ENCODE peak calls at places on chromosomes 12 and 14, in ten cellular contexts. C is NCI-H1092 treated with DMSO at 0.1 percent for 48 hours; U is esophagus squamous epithelium; R is amygdala; K is neural crest cell; L is NCI-H2171 treated with DMSO at 0.1 percent for 48 hours; E is WTC11; Y is mesothelial cell of epicardium; A is NCI-H460; M is CD4-positive, alpha-beta T cell. J is an unnamed sample.
A peak's percentile ranks its signal among the peaks of the same experiment; 100 is the strongest.

GRCh38 chr14:88493392-88494185 is 61.2 kb downstream of the PTPN21 start:
- DNase-seq in Y (no peak), U (no peak), M (no peak), C (no peak), A (no peak), R (no peak), E (no peak), K (no peak), L (no peak), J (no peak)

GRCh38 chr12:46152456-46152855 is 116.4 kb downstream of the SLC38A1 start:
- DNase-seq in Y (no peak), K (no peak), A (no peak), L (no peak), E (no peak), U (no peak), C (no peak), M (no peak), R (no peak), J (no peak)

GRCh38 chr14:56666294-56666693 is 86.7 kb downstream of the TMEM260 start:
- DNase-seq in K (no peak), R (no peak), E (no peak), U (no peak), L (peak; percentile 41), A (no peak), Y (no peak), C (no peak), M (no peak), J (no peak)

GRCh38 chr12:123278150-123278627 is 6.5 kb upstream of the CDK2AP1 start:
- DNase-seq in R (no peak), M (no peak), Y (no peak), L (no peak), U (no peak), E (no peak), K (no peak), A (no peak), C (no peak), J (no peak)

GRCh38 chr14:59918824-59919581 is 941 bp upstream of the LRRC9 start:
- DNase-seq in Y (peak; percentile 40), M (no peak), R (peak; percentile 7), C (peak; percentile 77), E (no peak), K (no peak), U (no peak), L (peak; percentile 72), A (peak; percentile 44), J (peak; percentile 74)

GRCh38 chr14:100871234-100872186 is 32.0 kb downstream of the RTL1 start:
- DNase-seq in K (no peak), L (no peak), R (no peak), A (no peak), E (no peak), M (no peak), Y (no peak), U (no peak), C (no peak), J (no peak)

GRCh38 chr12:129902371-129903091 is 1.3 kb downstream of the TMEM132D start:
- DNase-seq in Y (no peak), R (no peak), E (no peak), L (no peak), A (no peak), K (no peak), M (no peak), C (no peak), U (no peak), J (peak; percentile 29)

GRCh38 chr12:108568653-108569154 is 6.3 kb downstream of the ISCU start:
- DNase-seq in M (peak; percentile 58), C (peak; percentile 43), R (no peak), L (peak; percentile 93), U (no peak), K (no peak), A (no peak), E (no peak), Y (no peak), J (no peak)

GRCh38 chr14:103118663-103119404 is 4.4 kb upstream of the TNFAIP2 start:
- DNase-seq in U (no peak), E (no peak), K (no peak), M (no peak), R (no peak), Y (no peak), A (no peak), L (no peak), C (no peak), J (no peak)

GRCh38 chr14:55749201-55749812 is 169.3 kb downstream of the KTN1 start:
- DNase-seq in K (no peak), R (no peak), M (no peak), C (no peak), E (no peak), U (no peak), A (no peak), L (no peak), Y (no peak), J (no peak)

GRCh38 chr12:84919271-84919670 is 6.7 kb upstream of the SLC6A15 start:
- DNase-seq in E (no peak), K (no peak), R (no peak), U (no peak), C (no peak), L (no peak), M (no peak), Y (no peak), A (no peak), J (no peak)

GRCh38 chr12:68470664-68471328 is 138.6 kb upstream of the MDM1 start:
- DNase-seq in U (no peak), Y (no peak), C (no peak), A (no peak), E (no peak), R (no peak), L (no peak), K (no peak), M (no peak), J (no peak)

GRCh38 chr12:94140556-94140955 is 7.8 kb upstream of the PLXNC1 start:
- DNase-seq in E (peak; percentile 69), Y (no peak), L (no peak), K (peak; percentile 16), U (no peak), R (no peak), C (peak; percentile 11), M (peak; percentile 26), A (no peak), J (peak; percentile 47)

GRCh38 chr14:32217301-32217700 is 14.2 kb upstream of the RNU6-8 start:
- DNase-seq in M (no peak), K (no peak), Y (no peak), A (no peak), L (peak; percentile 98), E (no peak), R (no peak), C (peak; percentile 80), U (no peak), J (peak; percentile 46)

GRCh38 chr12:87142346-87142745 is 886.2 kb upstream of the MGAT4C start:
- DNase-seq in E (no peak), C (no peak), U (no peak), L (no peak), R (no peak), M (no peak), K (no peak), Y (no peak), A (no peak), J (no peak)

GRCh38 chr12:121628037-121628436 is 1.7 kb downstream of the ORAI1 start:
- DNase-seq in K (no peak), E (no peak), R (no peak), A (no peak), L (no peak), C (no peak), Y (no peak), M (no peak), U (no peak), J (peak; percentile 21)

GRCh38 chr14:88934231-88934898 is 109.9 kb downstream of the TTC8 start:
- DNase-seq in R (no peak), L (no peak), K (no peak), A (no peak), C (no peak), U (no peak), E (no peak), M (no peak), Y (no peak), J (peak; percentile 21)

GRCh38 chr14:78340250-78340649 is 170.1 kb downstream of the NRXN3 start:
- DNase-seq in E (no peak), K (no peak), L (peak; percentile 68), Y (no peak), A (no peak), C (no peak), R (no peak), U (no peak), M (no peak), J (no peak)

GRCh38 chr14:66859063-66859671 is 330.1 kb upstream of the GARIN2 start:
- DNase-seq in A (no peak), K (no peak), R (no peak), C (no peak), E (no peak), L (no peak), M (no peak), Y (no peak), U (no peak), J (no peak)

GRCh38 chr12:10633541-10633940 is 20.1 kb upstream of the MAGOHB start:
- DNase-seq in M (no peak), E (no peak), A (no peak), U (no peak), C (no peak), R (no peak), K (no peak), L (no peak), Y (no peak), J (no peak)

GRCh38 chr14:83556065-83556464 is 1973.9 kb upstream of the FLRT2 start:
- DNase-seq in C (no peak), R (no peak), L (no peak), A (no peak), E (no peak), M (no peak), Y (no peak), K (no peak), U (no peak), J (no peak)

GRCh38 chr12:12338528-12339168 is 11.4 kb downstream of the MANSC1 start:
- DNase-seq in Y (no peak), L (no peak), E (no peak), A (no peak), C (no peak), K (no peak), M (no peak), U (no peak), R (no peak), J (no peak)

GRCh38 chr12:96084624-96085023 is 49.2 kb upstream of the LTA4H start:
- DNase-seq in Y (no peak), M (no peak), K (no peak), E (no peak), L (no peak), R (no peak), C (no peak), A (no peak), U (no peak), J (no peak)

GRCh38 chr14:99568567-99569560 is 35.1 kb downstream of the CCDC85C start:
- DNase-seq in U (no peak), R (no peak), A (no peak), L (peak; percentile 23), M (no peak), E (no peak), K (no peak), Y (no peak), C (no peak), J (peak; percentile 63)

GRCh38 chr14:85172889-85173458 is 357.0 kb upstream of the FLRT2 start:
- DNase-seq in L (no peak), A (no peak), Y (no peak), E (no peak), C (no peak), M (no peak), K (no peak), R (no peak), U (no peak), J (no peak)

GRCh38 chr14:100215330-100215885 is 23.5 kb upstream of the YY1 start:
- DNase-seq in A (no peak), U (no peak), M (no peak), C (no peak), K (no peak), E (no peak), L (peak; percentile 20), Y (no peak), R (no peak), J (no peak)

GRCh38 chr14:65850429-65851145 is 438.1 kb downstream of the FUT8 start:
- DNase-seq in Y (no peak), M (peak; percentile 48), L (peak; percentile 97), K (no peak), R (no peak), C (peak; percentile 90), E (no peak), U (no peak), A (no peak), J (no peak)

GRCh38 chr14:39038542-39038941 is 64.5 kb downstream of the SEC23A start:
- DNase-seq in Y (no peak), E (no peak), M (no peak), K (no peak), U (no peak), L (no peak), A (no peak), C (no peak), R (no peak), J (no peak)